ENCODE peak calls at places on chromosomes 12 and 14, in ten cellular contexts. One of them, this sample, is unnamed.

GRCh38 chr12:81206425-81206824 is 128.5 kb downstream of the ACSS3 start:
- DNase-seq in PC-9: no peak
- DNase-seq in AG08395: no peak
- DNase-seq in pancreas: no peak
- DNase-seq in cardiac fibroblast: no peak
- DNase-seq in hypothalamus: no peak
- DNase-seq in BE2C: no peak
- DNase-seq in AML-193: no peak
- DNase-seq in epithelial cell of esophagus: no peak
- DNase-seq in activated CD8-positive, alpha-beta memory T cell treated with anti-CD3 and anti-CD28 coated beads for 24 hours: no peak
- DNase-seq in this sample: no peak

GRCh38 chr12:123264642-123265041 is 7.0 kb downstream of the CDK2AP1 start:
- DNase-seq in PC-9: no peak
- DNase-seq in AG08395: no peak
- DNase-seq in pancreas: no peak
- DNase-seq in cardiac fibroblast: no peak
- DNase-seq in hypothalamus: no peak
- DNase-seq in BE2C: peak
- DNase-seq in AML-193: peak
- DNase-seq in epithelial cell of esophagus: no peak
- DNase-seq in activated CD8-positive, alpha-beta memory T cell treated with anti-CD3 and anti-CD28 coated beads for 24 hours: no peak
- DNase-seq in this sample: peak

GRCh38 chr12:68630050-68630449 is 19.4 kb downstream of the RAP1B start:
- DNase-seq in PC-9: no peak
- DNase-seq in AG08395: no peak
- DNase-seq in pancreas: no peak
- DNase-seq in cardiac fibroblast: no peak
- DNase-seq in hypothalamus: no peak
- DNase-seq in BE2C: no peak
- DNase-seq in AML-193: no peak
- DNase-seq in epithelial cell of esophagus: peak
- DNase-seq in activated CD8-positive, alpha-beta memory T cell treated with anti-CD3 and anti-CD28 coated beads for 24 hours: no peak
- DNase-seq in this sample: no peak

GRCh38 chr12:88743946-88744685 is 163.8 kb upstream of the KITLG start:
- DNase-seq in PC-9: no peak
- DNase-seq in AG08395: no peak
- DNase-seq in pancreas: no peak
- DNase-seq in cardiac fibroblast: peak
- DNase-seq in hypothalamus: no peak
- DNase-seq in BE2C: no peak
- DNase-seq in AML-193: no peak
- DNase-seq in epithelial cell of esophagus: peak
- DNase-seq in activated CD8-positive, alpha-beta memory T cell treated with anti-CD3 and anti-CD28 coated beads for 24 hours: no peak
- DNase-seq in this sample: no peak

GRCh38 chr12:34401659-34402227 is 379.4 kb downstream of the ALG10 start:
- DNase-seq in PC-9: peak
- DNase-seq in AG08395: peak
- DNase-seq in pancreas: peak
- DNase-seq in cardiac fibroblast: no peak
- DNase-seq in hypothalamus: no peak
- DNase-seq in BE2C: peak
- DNase-seq in AML-193: no peak
- DNase-seq in epithelial cell of esophagus: no peak
- DNase-seq in activated CD8-positive, alpha-beta memory T cell treated with anti-CD3 and anti-CD28 coated beads for 24 hours: peak
- DNase-seq in this sample: peak

GRCh38 chr12:109857715-109858114 is 22.6 kb downstream of the GLTP start:
- DNase-seq in PC-9: no peak
- DNase-seq in AG08395: no peak
- DNase-seq in pancreas: no peak
- DNase-seq in cardiac fibroblast: no peak
- DNase-seq in hypothalamus: no peak
- DNase-seq in BE2C: no peak
- DNase-seq in AML-193: no peak
- DNase-seq in epithelial cell of esophagus: no peak
- DNase-seq in activated CD8-positive, alpha-beta memory T cell treated with anti-CD3 and anti-CD28 coated beads for 24 hours: no peak
- DNase-seq in this sample: no peak

GRCh38 chr14:36215217-36215598 is 38.7 kb upstream of the PTCSC3 start:
- DNase-seq in PC-9: no peak
- DNase-seq in AG08395: no peak
- DNase-seq in pancreas: no peak
- DNase-seq in cardiac fibroblast: no peak
- DNase-seq in hypothalamus: no peak
- DNase-seq in BE2C: no peak
- DNase-seq in AML-193: no peak
- DNase-seq in epithelial cell of esophagus: no peak
- DNase-seq in activated CD8-positive, alpha-beta memory T cell treated with anti-CD3 and anti-CD28 coated beads for 24 hours: no peak
- DNase-seq in this sample: no peak

GRCh38 chr12:67633708-67634107 is 14.8 kb upstream of the DYRK2 start:
- DNase-seq in PC-9: no peak
- DNase-seq in AG08395: no peak
- DNase-seq in pancreas: no peak
- DNase-seq in cardiac fibroblast: no peak
- DNase-seq in hypothalamus: no peak
- DNase-seq in BE2C: no peak
- DNase-seq in AML-193: peak
- DNase-seq in epithelial cell of esophagus: no peak
- DNase-seq in activated CD8-positive, alpha-beta memory T cell treated with anti-CD3 and anti-CD28 coated beads for 24 hours: no peak
- DNase-seq in this sample: no peak